ENCODE peak calls at places on chromosomes 6 and 20, in six cellular contexts. O is heart right ventricle, B is endodermal cell, Y is IMR-90, R is gastrocnemius medialis, N is PC-3. Z is an unnamed sample. For H3K4me1, the result is how much of the 10 kb centered on the place peaks cover.

GRCh38 chr20:38117635-38118034 is 47.4 kb downstream of the TGM2 start:
- DNase-seq in N (peak), B (peak), Y (peak), O (no peak), R (no peak), Z (no peak)

GRCh38 chr20:23436681-23437080 is 2.8 kb upstream of the CSTL1 start:
- DNase-seq in O (no peak), Y (no peak), N (no peak), B (peak), R (no peak), Z (no peak)

GRCh38 chr6:35174043-35174434 is 32.9 kb upstream of the TCP11 start:
- DNase-seq in N (no peak), B (no peak), O (no peak), R (no peak), Y (no peak), Z (no peak)

GRCh38 chr6:28898710-28898965 is 25.1 kb downstream of the TRIM27 start:
- DNase-seq in N (peak), O (no peak), R (no peak), Y (no peak), B (no peak), Z (no peak)

GRCh38 chr20:1802385-1803215 is 92.6 kb upstream of the SIRPA start:
- DNase-seq in Y (peak), R (no peak), O (peak), N (peak), B (peak), Z (no peak)

GRCh38 chr20:56872620-56873458 is 243.7 kb downstream of the TFAP2C start:
- DNase-seq in R (no peak), N (peak), B (no peak), O (no peak), Y (no peak), Z (no peak)

GRCh38 chr20:23551383-23551782 is 16.9 kb downstream of the CST9L start:
- DNase-seq in B (no peak), N (no peak), O (no peak), Y (no peak), R (no peak), Z (no peak)

GRCh38 chr20:55269913-55270312 is 735.4 kb downstream of the CBLN4 start:
- DNase-seq in O (no peak), B (no peak), R (no peak), N (no peak), Y (no peak), Z (no peak)

GRCh38 chr6:49790340-49790739 is 3.3 kb upstream of the PGK2 start:
- DNase-seq in N (no peak), B (no peak), R (no peak), Y (no peak), O (no peak), Z (no peak)

GRCh38 chr6:43799671-43800623 is 29.9 kb downstream of the VEGFA start:
- DNase-seq in R (no peak), Y (no peak), O (no peak), N (peak), B (no peak), Z (no peak)

GRCh38 chr6:84764332-84765049 is at the start of gene TBX18:
- DNase-seq in B (peak), O (peak), Y (peak), R (peak), N (no peak), Z (peak)

GRCh38 chr20:57031867-57032355 is 234.5 kb downstream of the BMP7 start:
- DNase-seq in O (no peak), Y (no peak), B (no peak), R (no peak), N (no peak), Z (no peak)

GRCh38 chr6:127486934-127487333 is 27.7 kb upstream of the KIAA0408 start:
- DNase-seq in B (no peak), O (no peak), Y (no peak), R (no peak), N (no peak), Z (no peak)

GRCh38 chr6:170485159-170485558 is 67.9 kb downstream of the PSMB1 start:
- DNase-seq in N (no peak), Y (no peak), R (no peak), O (no peak), B (peak), Z (no peak)

GRCh38 chr20:56433221-56433879 is 21.3 kb downstream of the CASS4 start:
- DNase-seq in N (no peak), O (no peak), Y (no peak), B (no peak), R (no peak), Z (no peak)

GRCh38 chr6:104505838-104506237 is 353.9 kb downstream of the HACE1 start:
- DNase-seq in R (no peak), Y (no peak), O (no peak), B (no peak), N (no peak), Z (no peak)

GRCh38 chr6:25476126-25476525 is 175.9 kb upstream of the SCGN start:
- DNase-seq in R (no peak), Y (peak), O (no peak), N (peak), B (no peak), Z (no peak)

GRCh38 chr6:123945386-123945785 is 141.7 kb downstream of the NKAIN2 start:
- DNase-seq in N (no peak), Y (no peak), O (no peak), R (no peak), B (no peak), Z (no peak)

GRCh38 chr6:105359419-105360366 is 43.2 kb downstream of the PREP start:
- DNase-seq in Y (peak), N (peak), B (no peak), O (no peak), R (no peak), Z (no peak)

GRCh38 chr20:62832212-62832922 is 15.5 kb downstream of the COL9A3 start:
- DNase-seq in B (peak), O (peak), N (peak), Y (no peak), R (no peak), Z (no peak)

GRCh38 chr6:37583261-37583660 is 83.6 kb upstream of the CCDC167 start:
- DNase-seq in O (no peak), R (no peak), Y (no peak), B (no peak), N (no peak), Z (no peak)

GRCh38 chr6:13703496-13703895 is 8.1 kb downstream of the RANBP9 start:
- DNase-seq in B (no peak), R (no peak), O (no peak), Y (no peak), N (no peak), Z (no peak)

GRCh38 chr20:55650609-55651228 is 354.6 kb downstream of the CBLN4 start:
- DNase-seq in B (no peak), N (no peak), O (no peak), Y (no peak), R (no peak), Z (no peak)

GRCh38 chr20:59253779-59254319 is 46.6 kb upstream of the EDN3 start:
- DNase-seq in Y (no peak), R (no peak), O (no peak), B (no peak), N (peak), Z (no peak)

GRCh38 chr6:75278474-75279077 is 6.0 kb downstream of the TMEM30A start:
- DNase-seq in Y (no peak), N (peak), O (no peak), B (no peak), R (no peak), Z (no peak)

GRCh38 chr6:11813585-11813984 is 35.0 kb upstream of the ADTRP start:
- DNase-seq in B (no peak), N (no peak), Y (no peak), R (no peak), O (no peak), Z (no peak)

GRCh38 chr6:163321717-163322116 is 92.8 kb upstream of the QKI start:
- DNase-seq in R (no peak), O (no peak), N (no peak), Y (no peak), B (no peak), Z (no peak)
- H3K4me1 ChIP-seq in R (under half), O (under half), N (under half), Y (under half), B (under half), Z (under half)

DNA sequence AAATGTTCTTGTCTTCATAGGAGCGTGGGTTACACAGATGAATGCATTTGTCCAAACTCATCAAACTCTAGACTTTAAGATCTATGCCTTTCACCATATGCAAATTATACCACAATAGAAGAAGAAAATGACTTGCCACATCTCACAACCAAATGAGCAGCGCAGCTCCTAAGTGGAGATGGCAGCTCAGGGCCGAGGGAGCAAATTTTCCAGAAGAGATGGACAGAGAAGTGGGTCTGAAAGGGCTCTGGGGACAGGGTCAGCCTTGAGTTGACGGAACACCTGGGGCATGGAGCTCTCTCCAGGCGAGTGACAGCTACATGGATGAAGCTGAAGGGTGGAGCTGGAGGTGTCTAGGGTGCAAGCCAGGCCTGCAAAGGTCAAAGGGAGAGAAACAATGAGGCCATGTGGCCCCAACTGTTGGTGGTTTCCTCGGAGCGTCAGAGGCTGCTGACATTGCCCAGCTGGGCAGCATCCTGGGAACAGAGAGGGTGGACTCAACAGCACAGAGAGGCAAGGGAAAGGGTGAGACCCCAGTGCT is 228.3 kb downstream of the NRN1 start:
- DNase-seq in O (no peak), N (no peak), Y (no peak), B (no peak), R (no peak), Z (no peak)
- H3K27ac ChIP-seq in O (no peak), N (no peak), Y (no peak), B (no peak), R (no peak), Z (no peak)

DNA sequence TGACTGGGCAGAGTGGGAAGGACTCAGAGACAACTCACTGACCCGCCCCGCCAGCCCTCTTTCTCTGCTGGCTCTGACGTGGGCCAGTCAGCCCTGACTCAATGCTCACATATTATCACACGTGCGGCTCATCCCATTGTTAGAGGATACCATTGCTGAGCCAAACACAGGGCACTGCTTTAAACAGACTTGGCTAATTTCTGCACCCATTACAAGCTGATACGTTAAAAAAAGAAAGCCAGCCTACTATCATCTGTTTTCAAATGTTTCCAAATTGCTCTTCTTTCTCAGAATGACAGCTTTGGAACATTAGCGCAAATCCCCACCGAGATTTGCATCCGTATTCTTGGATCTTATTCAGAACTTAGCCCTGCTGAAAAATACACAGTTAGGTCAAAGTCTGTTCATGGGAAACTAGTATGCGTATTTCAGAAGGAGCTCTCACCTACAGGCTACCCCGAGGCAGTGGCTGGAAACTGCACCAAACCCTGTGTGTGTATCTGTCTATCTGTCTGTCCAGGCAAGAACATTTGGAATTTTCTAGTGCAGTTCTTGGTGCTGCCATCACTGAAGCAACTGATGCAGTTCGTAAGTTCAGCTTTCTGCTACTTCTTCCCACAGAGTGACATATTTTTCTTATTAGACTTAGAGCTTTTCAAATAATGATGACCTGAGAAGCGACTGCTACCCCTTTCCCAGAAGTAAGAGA is 32.8 kb downstream of the RAMACL start:
- DNase-seq in R (peak), O (no peak), Y (peak), N (peak), B (no peak), Z (no peak)
- H3K4me1 ChIP-seq in R (under half), O (under half), Y (under half), N (under half), B (under half), Z (under half)

GRCh38 chr6:137237413-137238170 is 18.4 kb upstream of the IFNGR1 start:
- DNase-seq in B (no peak), Y (peak), O (no peak), N (peak), R (no peak), Z (no peak)
- H3K27ac ChIP-seq in B (no peak), Y (peak), O (peak), N (peak), R (no peak), Z (peak)

GRCh38 chr20:64069209-64069613 is 6.2 kb downstream of the TCEA2 start:
- DNase-seq in R (no peak), N (no peak), Y (no peak), B (no peak), O (no peak), Z (no peak)
- H3K4me1 ChIP-seq in R (under half), N (under half), Y (under half), B (under half), O (under half), Z (under half)

GRCh38 chr6:52724041-52724405 is 39.3 kb downstream of the GSTA2 start:
- DNase-seq in R (no peak), Y (peak), O (no peak), B (no peak), N (no peak), Z (no peak)
- H3K27ac ChIP-seq in R (no peak), Y (no peak), O (no peak), B (no peak), N (no peak), Z (peak)

DNA sequence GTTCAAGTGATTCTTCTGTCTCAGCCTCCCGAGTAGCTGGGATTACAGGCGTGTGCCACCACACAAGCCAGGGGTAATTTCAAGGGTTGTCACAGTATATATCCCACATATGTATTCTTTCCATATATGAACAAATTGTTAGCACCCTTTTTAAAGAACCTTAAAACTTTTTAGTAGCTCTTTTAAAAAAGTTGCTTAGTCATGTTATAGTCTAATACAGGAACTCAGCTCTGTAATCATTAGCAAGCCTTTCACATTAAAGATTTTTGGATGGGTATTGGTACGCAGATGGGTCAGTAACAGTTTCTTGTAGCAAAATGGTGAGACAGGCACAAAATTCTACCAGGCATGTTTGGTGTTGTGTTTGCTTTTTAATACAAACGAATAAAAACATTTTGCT is 10.9 kb downstream of the AMD1 start:
- DNase-seq in R (no peak), Y (no peak), O (no peak), N (no peak), B (no peak), Z (no peak)
- H3K4me1 ChIP-seq in R (under half), Y (under half), O (half or more), N (under half), B (under half), Z (under half)